ENCODE peak calls at places on chromosomes 3 and 15, in five cellular contexts. One of them, this sample, is unnamed.

GRCh38 chr3:109265300-109265699 is 51.0 kb downstream of the DPPA2 start:
- DNase-seq in iPS DF 6.9: no peak
- DNase-seq in GM23248: peak; percentile 2
- DNase-seq in prostate gland: no peak
- DNase-seq in tibial artery: no peak
- DNase-seq in this sample: no peak

GRCh38 chr3:46660003-46660402 is 33.5 kb downstream of the ALS2CL start:
- DNase-seq in tibial artery: no peak
- DNase-seq in GM23248: peak; percentile 11
- DNase-seq in prostate gland: no peak
- DNase-seq in iPS DF 6.9: no peak
- DNase-seq in this sample: no peak

GRCh38 chr3:179136195-179136594 is 12.0 kb upstream of the PIK3CA start:
- DNase-seq in prostate gland: no peak
- DNase-seq in GM23248: no peak
- DNase-seq in iPS DF 6.9: no peak
- DNase-seq in tibial artery: no peak
- DNase-seq in this sample: no peak

GRCh38 chr15:52217186-52217585 is 26.0 kb upstream of the GNB5 start:
- DNase-seq in GM23248: no peak
- DNase-seq in prostate gland: peak; percentile 79
- DNase-seq in tibial artery: no peak
- DNase-seq in iPS DF 6.9: no peak
- DNase-seq in this sample: no peak

GRCh38 chr3:80244390-80244789 is 476.6 kb upstream of the ROBO1 start:
- DNase-seq in GM23248: peak; percentile 3
- DNase-seq in tibial artery: no peak
- DNase-seq in prostate gland: no peak
- DNase-seq in iPS DF 6.9: no peak
- DNase-seq in this sample: no peak

GRCh38 chr3:115321396-115321795 is 174.3 kb upstream of the ZBTB20 start:
- DNase-seq in prostate gland: no peak
- DNase-seq in GM23248: peak; percentile 76
- DNase-seq in tibial artery: no peak
- DNase-seq in iPS DF 6.9: no peak
- DNase-seq in this sample: no peak

GRCh38 chr3:14331273-14331672 is 71.1 kb upstream of the SLC6A6 start:
- DNase-seq in GM23248: no peak
- DNase-seq in iPS DF 6.9: no peak
- DNase-seq in tibial artery: no peak
- DNase-seq in prostate gland: no peak
- DNase-seq in this sample: no peak

GRCh38 chr3:138438896-138439295 is 4.5 kb downstream of the ESYT3 start:
- DNase-seq in iPS DF 6.9: no peak
- DNase-seq in tibial artery: peak; percentile 21
- DNase-seq in GM23248: peak; percentile 76
- DNase-seq in prostate gland: no peak
- DNase-seq in this sample: no peak

GRCh38 chr15:47862402-47862801 is 145.1 kb downstream of the SEMA6D start:
- DNase-seq in tibial artery: no peak
- DNase-seq in iPS DF 6.9: no peak
- DNase-seq in GM23248: no peak
- DNase-seq in prostate gland: no peak
- DNase-seq in this sample: no peak

GRCh38 chr15:55457401-55458022 is 49.2 kb downstream of the PIERCE2 start:
- DNase-seq in GM23248: no peak
- DNase-seq in prostate gland: no peak
- DNase-seq in tibial artery: no peak
- DNase-seq in iPS DF 6.9: no peak
- DNase-seq in this sample: no peak

GRCh38 chr3:138230525-138230924 is 43.4 kb downstream of the ARMC8 start:
- DNase-seq in prostate gland: no peak
- DNase-seq in iPS DF 6.9: no peak
- DNase-seq in tibial artery: no peak
- DNase-seq in GM23248: peak; percentile 73
- DNase-seq in this sample: no peak

GRCh38 chr15:69098688-69099087 is 61.7 kb upstream of the GLCE start:
- DNase-seq in iPS DF 6.9: no peak
- DNase-seq in prostate gland: no peak
- DNase-seq in tibial artery: no peak
- DNase-seq in GM23248: no peak
- DNase-seq in this sample: no peak

GRCh38 chr3:42023380-42023779 is 61.5 kb upstream of the ULK4 start:
- DNase-seq in GM23248: no peak
- DNase-seq in tibial artery: no peak
- DNase-seq in prostate gland: no peak
- DNase-seq in iPS DF 6.9: no peak
- DNase-seq in this sample: no peak

GRCh38 chr3:52121813-52122212 is 32.4 kb downstream of the POC1A start:
- DNase-seq in iPS DF 6.9: no peak
- DNase-seq in tibial artery: no peak
- DNase-seq in prostate gland: no peak
- DNase-seq in GM23248: no peak
- DNase-seq in this sample: peak; percentile 63

GRCh38 chr15:35445891-35446290 is 100.1 kb downstream of the DPH6 start:
- DNase-seq in prostate gland: no peak
- DNase-seq in GM23248: peak; percentile 8
- DNase-seq in tibial artery: no peak
- DNase-seq in iPS DF 6.9: no peak
- DNase-seq in this sample: no peak

GRCh38 chr3:42067324-42067723 is 23.8 kb upstream of the TRAK1 start:
- DNase-seq in prostate gland: no peak
- DNase-seq in iPS DF 6.9: no peak
- DNase-seq in tibial artery: no peak
- DNase-seq in GM23248: peak; percentile 89
- DNase-seq in this sample: no peak

GRCh38 chr15:19944261-19944888 is 597.2 kb downstream of the GOLGA6L6 start:
- DNase-seq in iPS DF 6.9: no peak
- DNase-seq in GM23248: no peak
- DNase-seq in tibial artery: no peak
- DNase-seq in prostate gland: no peak
- DNase-seq in this sample: peak; percentile 26

GRCh38 chr3:196537319-196537984 is 22.3 kb upstream of the SMCO1 start:
- DNase-seq in prostate gland: no peak
- DNase-seq in iPS DF 6.9: no peak
- DNase-seq in GM23248: peak; percentile 55
- DNase-seq in tibial artery: no peak
- DNase-seq in this sample: no peak

GRCh38 chr3:60579734-60580133 is 671.5 kb downstream of the FHIT start:
- DNase-seq in iPS DF 6.9: no peak
- DNase-seq in tibial artery: no peak
- DNase-seq in prostate gland: no peak
- DNase-seq in GM23248: peak; percentile 94
- DNase-seq in this sample: no peak

GRCh38 chr3:134445631-134446030 is 40.2 kb downstream of the ANAPC13 start:
- DNase-seq in iPS DF 6.9: no peak
- DNase-seq in tibial artery: no peak
- DNase-seq in prostate gland: no peak
- DNase-seq in GM23248: peak; percentile 56
- DNase-seq in this sample: no peak

GRCh38 chr3:46442591-46443530 is 21.8 kb downstream of the LTF start:
- DNase-seq in tibial artery: no peak
- DNase-seq in iPS DF 6.9: no peak
- DNase-seq in prostate gland: no peak
- DNase-seq in GM23248: peak; percentile 58
- DNase-seq in this sample: no peak

GRCh38 chr3:4906107-4906621 is 73.1 kb upstream of the BHLHE40 start:
- DNase-seq in iPS DF 6.9: no peak
- DNase-seq in prostate gland: no peak
- DNase-seq in tibial artery: no peak
- DNase-seq in GM23248: peak; percentile 56
- DNase-seq in this sample: no peak

GRCh38 chr3:42780892-42781700 is 8.0 kb upstream of the CCDC13 start:
- DNase-seq in tibial artery: no peak
- DNase-seq in prostate gland: peak; percentile 37
- DNase-seq in iPS DF 6.9: no peak
- DNase-seq in GM23248: peak; percentile 80
- DNase-seq in this sample: no peak

GRCh38 chr15:60713096-60714084 is 234.4 kb upstream of the ICE2 start:
- DNase-seq in tibial artery: no peak
- DNase-seq in prostate gland: no peak
- DNase-seq in GM23248: peak; percentile 68
- DNase-seq in iPS DF 6.9: no peak
- DNase-seq in this sample: peak; percentile 28

GRCh38 chr3:79515072-79515471 is 252.7 kb downstream of the ROBO1 start:
- DNase-seq in GM23248: peak; percentile 61
- DNase-seq in tibial artery: no peak
- DNase-seq in prostate gland: no peak
- DNase-seq in iPS DF 6.9: no peak
- DNase-seq in this sample: no peak

DNA sequence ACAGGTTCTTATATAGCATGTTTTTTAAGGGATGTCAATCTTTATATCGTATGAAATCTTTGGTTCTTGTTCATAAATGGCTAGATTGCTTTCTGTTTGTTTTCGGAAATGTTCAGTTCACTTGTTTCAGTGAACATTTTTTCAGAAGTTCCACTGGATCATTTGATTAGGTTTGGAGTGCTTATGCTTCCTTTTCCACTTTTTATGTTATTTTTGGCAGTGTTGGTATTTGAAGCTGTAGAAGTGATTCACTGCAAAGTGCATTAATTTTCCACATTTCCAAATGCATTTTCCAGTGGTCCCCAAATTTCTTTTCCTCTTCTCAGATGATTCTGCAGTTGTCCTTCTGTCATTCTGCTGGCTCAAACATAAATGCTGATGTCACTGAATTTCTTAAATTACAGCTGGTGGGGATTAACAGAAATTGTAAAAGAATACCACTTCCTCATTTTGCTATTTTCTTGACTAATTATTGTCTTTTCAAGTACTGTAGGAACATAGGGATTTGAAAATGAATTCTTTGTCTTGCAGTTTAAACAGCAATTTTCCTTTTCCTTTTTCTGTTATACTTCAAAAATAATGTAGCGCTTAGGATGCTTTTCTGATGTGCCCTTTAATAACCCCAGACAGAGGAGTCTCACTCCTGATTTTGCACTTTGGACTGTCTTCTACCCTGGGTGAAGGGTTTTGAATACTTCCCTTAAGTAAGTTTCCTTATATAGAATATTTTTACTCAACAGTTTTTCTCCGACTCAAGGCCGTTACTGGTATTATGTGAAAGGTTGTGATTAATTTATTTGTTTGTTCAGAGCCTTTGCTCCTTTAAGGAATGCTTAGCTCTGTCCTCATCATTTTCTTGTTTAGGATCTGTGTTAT is 24.9 kb downstream of the MITF start:
- DNase-seq in tibial artery: no peak
- DNase-seq in iPS DF 6.9: no peak
- DNase-seq in prostate gland: no peak
- DNase-seq in GM23248: no peak
- DNase-seq in this sample: no peak
- H3K4me3 ChIP-seq in tibial artery: no peak overlapping the region
- H3K4me3 ChIP-seq in iPS DF 6.9: no peak overlapping the region
- H3K4me3 ChIP-seq in prostate gland: no peak overlapping the region
- H3K4me3 ChIP-seq in GM23248: no peak overlapping the region
- H3K4me3 ChIP-seq in this sample: no peak overlapping the region

GRCh38 chr15:99250001-99250400 is 620 bp upstream of the TTC23 start:
- DNase-seq in prostate gland: no peak
- DNase-seq in tibial artery: no peak
- DNase-seq in GM23248: peak; percentile 13
- DNase-seq in iPS DF 6.9: no peak
- DNase-seq in this sample: no peak

GRCh38 chr15:99253381-99254090 is 2.3 kb downstream of the LRRC28 start:
- DNase-seq in GM23248: peak; percentile 77
- DNase-seq in prostate gland: no peak
- DNase-seq in tibial artery: no peak
- DNase-seq in iPS DF 6.9: no peak
- DNase-seq in this sample: no peak

GRCh38 chr15:99250494-99251435 is 516 bp upstream of the LRRC28 start:
- DNase-seq in iPS DF 6.9: peak; percentile 98
- DNase-seq in tibial artery: peak; percentile 99
- DNase-seq in GM23248: peak; percentile 100
- DNase-seq in prostate gland: peak; percentile 99
- DNase-seq in this sample: peak; percentile 98

GRCh38 chr15:99251436-99251821 is at the start of gene LRRC28:
- DNase-seq in GM23248: no peak
- DNase-seq in prostate gland: no peak
- DNase-seq in tibial artery: no peak
- DNase-seq in iPS DF 6.9: no peak
- DNase-seq in this sample: no peak

DNA sequence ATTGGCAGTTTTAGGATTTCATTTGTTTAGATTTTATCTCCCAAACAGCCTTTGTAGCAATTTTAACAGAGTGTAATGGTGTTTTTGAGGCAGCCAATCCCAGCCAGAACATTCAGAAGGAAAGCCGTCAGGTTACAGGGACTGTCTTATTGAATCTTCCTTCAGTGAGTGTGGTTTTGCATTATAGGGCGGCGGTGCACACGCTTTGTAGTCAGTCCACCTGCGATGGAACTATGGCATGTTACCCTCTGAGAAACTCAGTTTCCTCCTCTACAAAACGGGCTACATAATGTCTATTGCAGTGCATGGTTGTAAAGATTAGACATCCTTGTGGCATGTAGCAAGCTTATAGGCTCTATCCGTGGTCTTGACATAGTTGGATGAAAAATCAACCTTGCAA is 1.0 kb downstream of the LRRC28 start:
- DNase-seq in tibial artery: no peak
- DNase-seq in GM23248: peak; percentile 2
- DNase-seq in iPS DF 6.9: no peak
- DNase-seq in prostate gland: no peak
- DNase-seq in this sample: no peak
- H3K4me1 ChIP-seq in tibial artery: peaks cover 33% of the 10 kb centered on the region
- H3K4me1 ChIP-seq in GM23248: peaks cover 36% of the 10 kb centered on the region
- H3K4me1 ChIP-seq in iPS DF 6.9: no peaks in the 10 kb centered on the region
- H3K4me1 ChIP-seq in prostate gland: peaks cover 5% of the 10 kb centered on the region
- H3K4me1 ChIP-seq in this sample: peaks cover 3% of the 10 kb centered on the region

DNA sequence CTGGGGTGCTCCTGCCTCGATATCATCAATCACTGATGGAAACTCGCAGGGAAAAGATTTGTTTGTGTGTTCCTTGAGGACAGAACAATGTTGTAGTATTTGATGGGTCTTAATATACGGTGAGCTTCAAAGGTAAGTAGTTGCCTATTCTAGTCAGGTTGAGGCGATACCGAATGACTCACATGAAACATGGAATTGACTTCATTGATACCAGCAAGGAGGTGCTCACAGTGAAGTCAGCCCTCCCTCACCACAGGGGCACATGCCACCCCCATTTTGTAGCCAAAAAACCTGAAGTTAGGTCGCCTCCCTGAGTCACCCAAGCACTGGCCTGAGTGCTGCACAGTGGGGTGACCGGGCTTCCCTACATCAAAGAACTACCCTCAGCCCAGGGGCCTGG is 3.7 kb upstream of the ALDH1A3 start:
- DNase-seq in iPS DF 6.9: no peak
- DNase-seq in prostate gland: no peak
- DNase-seq in GM23248: no peak
- DNase-seq in tibial artery: no peak
- DNase-seq in this sample: no peak
- H3K4me3 ChIP-seq in iPS DF 6.9: no peak overlapping the region
- H3K4me3 ChIP-seq in prostate gland: no peak overlapping the region
- H3K4me3 ChIP-seq in GM23248: no peak overlapping the region
- H3K4me3 ChIP-seq in tibial artery: no peak overlapping the region
- H3K4me3 ChIP-seq in this sample: no peak overlapping the region

DNA sequence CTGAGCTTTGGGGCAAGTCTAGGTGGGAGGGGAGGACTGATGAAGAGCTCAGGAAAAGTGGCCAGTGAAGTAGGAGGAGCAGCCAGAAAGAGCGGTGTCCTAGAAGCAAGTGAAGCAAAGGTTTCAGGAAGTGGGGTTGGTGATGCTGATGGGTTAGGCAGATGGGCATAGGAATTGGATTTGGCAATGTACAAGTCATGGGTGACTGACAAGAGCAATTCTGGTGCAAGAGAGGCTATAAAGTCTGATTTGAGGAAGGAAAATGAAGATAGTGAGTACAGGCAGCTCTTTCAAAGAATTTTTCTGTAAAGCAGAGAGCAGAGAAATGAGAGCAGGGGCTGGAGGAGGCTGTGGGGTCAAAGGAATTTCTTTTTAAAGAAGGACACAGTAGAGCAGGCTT is 19.7 kb downstream of the ALPK3 start:
- DNase-seq in tibial artery: no peak
- DNase-seq in GM23248: no peak
- DNase-seq in iPS DF 6.9: no peak
- DNase-seq in prostate gland: no peak
- DNase-seq in this sample: no peak
- H3K4me1 ChIP-seq in tibial artery: peaks cover 78% of the 10 kb centered on the region
- H3K4me1 ChIP-seq in GM23248: peaks cover 11% of the 10 kb centered on the region
- H3K4me1 ChIP-seq in iPS DF 6.9: no peaks in the 10 kb centered on the region
- H3K4me1 ChIP-seq in prostate gland: no peaks in the 10 kb centered on the region
- H3K4me1 ChIP-seq in this sample: peaks cover 36% of the 10 kb centered on the region

This sample was measured in right cardiac atrium.